ENCODE peak calls at places on chromosomes 2 and 18, in four cellular contexts. M is K562, B is H1, N is HepG2. R is an unnamed sample.

GRCh38 chr18:59127047-59127446 is 12.6 kb upstream of the SEC11C start:
- DNase-seq in M (no peak), B (no peak), N (no peak), R (no peak)

GRCh38 chr2:64348386-64349142 is 105.4 kb upstream of the LGALSL start:
- DNase-seq in M (no peak), B (no peak), N (no peak), R (no peak)

GRCh38 chr2:188678921-188679320 is 295.3 kb upstream of the COL3A1 start:
- DNase-seq in M (no peak), B (no peak), N (no peak), R (peak)

GRCh38 chr2:54949431-54949830 is 100.8 kb downstream of the RTN4 start:
- DNase-seq in M (no peak), B (no peak), N (no peak), R (no peak)

GRCh38 chr2:237092920-237093781 is 7.5 kb downstream of the COPS8 start:
- DNase-seq in M (no peak), B (no peak), N (no peak), R (peak)

GRCh38 chr2:73081181-73081671 is 9.7 kb upstream of the SFXN5 start:
- DNase-seq in M (peak), B (no peak), N (no peak), R (no peak)

GRCh38 chr18:25298853-25299274 is 53.1 kb downstream of the ZNF521 start:
- DNase-seq in M (peak), B (no peak), N (no peak), R (no peak)

GRCh38 chr2:132547089-132547687 is 122.8 kb downstream of the LYPD1 start:
- DNase-seq in M (peak), B (peak), N (peak), R (peak)

GRCh38 chr2:25993049-25993448 is 10.8 kb upstream of the KIF3C start:
- DNase-seq in M (no peak), B (no peak), N (no peak), R (no peak)

GRCh38 chr2:174153757-174154680 is 94.3 kb downstream of the OLA1 start:
- DNase-seq in M (no peak), B (no peak), N (no peak), R (no peak)

GRCh38 chr2:184730288-184730687 is 132.0 kb downstream of the ZNF804A start:
- DNase-seq in M (no peak), B (no peak), N (no peak), R (no peak)

GRCh38 chr2:2107140-2107539 is 223.9 kb downstream of the MYT1L start:
- DNase-seq in M (no peak), B (no peak), N (no peak), R (no peak)

GRCh38 chr2:58194451-58194850 is 46.7 kb downstream of the FANCL start:
- DNase-seq in M (no peak), B (no peak), N (no peak), R (no peak)

GRCh38 chr2:220240640-220241039 is 613.2 kb downstream of the SLC4A3 start:
- DNase-seq in M (no peak), B (no peak), N (no peak), R (no peak)

GRCh38 chr18:10010611-10011015 is 96.8 kb downstream of the VAPA start:
- DNase-seq in M (no peak), B (no peak), N (no peak), R (peak)

GRCh38 chr2:46813046-46813445 is 102.6 kb downstream of the MCFD2 start:
- DNase-seq in M (no peak), B (no peak), N (no peak), R (no peak)

GRCh38 chr2:70498528-70498927 is 55.1 kb downstream of the TGFA start:
- DNase-seq in M (no peak), B (no peak), N (no peak), R (no peak)

GRCh38 chr2:48343571-48344440 is 186.1 kb upstream of the STON1 start:
- DNase-seq in M (no peak), B (no peak), N (peak), R (peak)

GRCh38 chr2:239102266-239102665 is 254.4 kb downstream of the TWIST2 start:
- DNase-seq in M (no peak), B (no peak), N (no peak), R (no peak)

GRCh38 chr18:55790296-55790695 is 202.3 kb upstream of the TCF4 start:
- DNase-seq in M (no peak), B (no peak), N (no peak), R (peak)

GRCh38 chr18:6370886-6371635 is 43.6 kb downstream of the L3MBTL4 start:
- DNase-seq in M (no peak), B (no peak), N (peak), R (no peak)

GRCh38 chr2:137644689-137645088 is 319.6 kb upstream of the HNMT start:
- DNase-seq in M (no peak), B (no peak), N (no peak), R (no peak)

GRCh38 chr2:229725716-229726346 is 11.5 kb upstream of the DNER start:
- DNase-seq in M (no peak), B (no peak), N (no peak), R (peak)

GRCh38 chr18:13273800-13274199 is 55.2 kb downstream of the LDLRAD4 start:
- DNase-seq in M (no peak), B (no peak), N (no peak), R (no peak)

GRCh38 chr18:26821181-26821580 is 44.3 kb downstream of the AQP4 start:
- DNase-seq in M (no peak), B (no peak), N (peak), R (no peak)

GRCh38 chr2:177328056-177328455 is 63.5 kb upstream of the NFE2L2 start:
- DNase-seq in M (no peak), B (no peak), N (no peak), R (no peak)

GRCh38 chr18:11309172-11309571 is 159.8 kb upstream of the PIEZO2 start:
- DNase-seq in M (no peak), B (no peak), N (peak), R (peak)

GRCh38 chr2:222105046-222105445 is 193.8 kb downstream of the PAX3 start:
- DNase-seq in M (no peak), B (no peak), N (no peak), R (no peak)

GRCh38 chr2:165621086-165621560 is 151.6 kb downstream of the CSRNP3 start:
- DNase-seq in M (no peak), B (no peak), N (no peak), R (no peak)

GRCh38 chr2:191835539-191836350 is 11.1 kb downstream of the CAVIN2 start:
- DNase-seq in M (peak), B (no peak), N (no peak), R (no peak)

GRCh38 chr2:47299555-47299954 is 103.4 kb upstream of the MSH2 start:
- DNase-seq in M (no peak), B (no peak), N (no peak), R (peak)

GRCh38 chr2:238155051-238155760 is 3.6 kb upstream of the ERFE start:
- DNase-seq in M (no peak), B (no peak), N (no peak), R (no peak)

GRCh38 chr2:35408320-35408719 is 947.3 kb upstream of the CRIM1 start:
- DNase-seq in M (no peak), B (no peak), N (no peak), R (no peak)

GRCh38 chr2:180622122-180622918 is 358.1 kb upstream of the UBE2E3 start:
- DNase-seq in M (no peak), B (no peak), N (no peak), R (no peak)

GRCh38 chr2:233248999-233249398 is 2.5 kb upstream of the ATG16L1 start:
- DNase-seq in M (no peak), B (no peak), N (no peak), R (no peak)

GRCh38 chr18:48796491-48797205 is 154.1 kb downstream of the SMAD7 start:
- DNase-seq in M (no peak), B (no peak), N (no peak), R (no peak)

DNA sequence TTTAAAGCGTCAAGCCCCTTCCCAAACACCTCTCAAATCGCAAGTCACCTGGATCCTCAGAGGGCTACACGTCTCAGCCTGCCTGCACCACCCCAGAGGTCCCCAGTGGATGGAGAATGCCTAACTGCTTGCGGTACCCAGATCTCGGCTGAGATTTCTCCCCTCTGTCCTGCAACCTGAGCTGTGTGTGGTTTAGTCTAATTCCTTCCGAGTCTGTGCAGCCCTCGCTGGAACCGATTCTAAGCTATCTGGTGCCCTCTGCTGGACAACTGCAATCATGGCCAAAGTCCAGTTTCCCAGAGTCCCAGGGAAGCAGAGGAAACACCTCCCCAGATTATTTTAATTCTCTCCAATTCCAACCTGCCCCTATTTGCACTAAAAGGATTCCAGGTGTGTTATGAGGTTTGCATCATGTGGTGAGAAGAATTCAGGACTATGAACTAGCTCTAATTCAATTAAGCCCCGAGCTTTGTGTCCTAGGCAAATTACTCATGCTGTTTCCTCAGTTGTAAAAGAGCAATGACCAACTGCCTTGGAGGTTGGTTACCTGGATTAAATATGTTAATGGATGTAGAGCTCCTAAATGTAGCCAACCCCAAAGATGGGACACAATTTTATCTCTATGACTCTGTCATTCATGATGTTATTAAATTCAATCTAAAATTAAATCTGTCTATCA is 276.1 kb upstream of the NCKAP5 start:
- DNase-seq in M (peak), B (peak), N (peak), R (peak)
- TF ChIP-seq PHF8 in M (no peak), B (no peak), N (no peak), R (no peak)

GRCh38 chr2:212337036-212337435 is 201.6 kb downstream of the ERBB4 start:
- DNase-seq in M (no peak), B (no peak), N (no peak), R (no peak)
- H3K4me3 ChIP-seq in M (no peak), B (no peak), N (no peak), R (no peak)

GRCh38 chr2:146193619-146194018 is 1651.2 kb upstream of the ACVR2A start:
- DNase-seq in M (no peak), B (no peak), N (no peak), R (no peak)
- TF ChIP-seq PHF8 in M (no peak), B (no peak), N (no peak), R (no peak)

GRCh38 chr2:9630750-9631483 is at the start of gene YWHAQ:
- DNase-seq in M (peak), B (peak), N (peak), R (peak)
- H3K4me3 ChIP-seq in M (peak), B (peak), N (peak), R (peak)

GRCh38 chr2:196125596-196125995 is 45.8 kb downstream of the STK17B start:
- DNase-seq in M (no peak), B (no peak), N (no peak), R (no peak)
- TF ChIP-seq PHF8 in M (no peak), B (no peak), N (no peak), R (no peak)

DNA sequence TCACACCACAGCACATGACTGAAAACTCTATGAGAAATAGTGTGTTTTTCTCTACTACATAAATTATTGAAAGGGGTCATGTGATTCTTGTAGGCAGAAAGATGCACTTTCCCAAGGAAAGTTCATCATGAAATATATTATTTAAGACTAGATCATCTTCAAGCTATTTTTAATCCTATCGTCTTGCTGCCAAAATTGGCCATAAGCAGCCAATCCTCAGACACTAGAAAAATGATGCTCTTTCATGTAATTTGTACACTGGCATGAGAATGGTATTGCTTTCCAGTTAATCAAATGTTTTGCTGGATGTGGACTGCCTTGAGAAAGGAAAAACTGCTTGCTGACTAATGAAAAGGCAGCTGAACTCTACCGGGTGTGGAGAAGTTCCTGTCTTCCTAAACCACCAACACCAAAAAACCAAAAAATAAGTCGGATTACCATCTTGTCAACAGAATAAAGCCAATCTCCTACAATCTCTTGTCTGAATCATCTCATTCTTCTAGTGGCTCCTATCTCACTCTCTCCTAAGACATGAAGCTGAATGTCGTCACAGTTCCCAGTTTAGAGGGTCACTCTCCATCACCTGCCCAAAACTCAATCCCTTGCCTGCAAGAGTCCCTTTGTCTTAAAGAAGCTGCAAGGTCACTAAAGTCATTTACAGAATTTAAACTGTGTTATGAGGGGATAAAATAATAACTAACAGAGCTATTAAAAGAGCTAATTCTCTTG is 5.3 kb downstream of the BCL2 start:
- DNase-seq in M (no peak), B (no peak), N (no peak), R (no peak)
- H3K4me3 ChIP-seq in M (no peak), B (no peak), N (no peak), R (no peak)

DNA sequence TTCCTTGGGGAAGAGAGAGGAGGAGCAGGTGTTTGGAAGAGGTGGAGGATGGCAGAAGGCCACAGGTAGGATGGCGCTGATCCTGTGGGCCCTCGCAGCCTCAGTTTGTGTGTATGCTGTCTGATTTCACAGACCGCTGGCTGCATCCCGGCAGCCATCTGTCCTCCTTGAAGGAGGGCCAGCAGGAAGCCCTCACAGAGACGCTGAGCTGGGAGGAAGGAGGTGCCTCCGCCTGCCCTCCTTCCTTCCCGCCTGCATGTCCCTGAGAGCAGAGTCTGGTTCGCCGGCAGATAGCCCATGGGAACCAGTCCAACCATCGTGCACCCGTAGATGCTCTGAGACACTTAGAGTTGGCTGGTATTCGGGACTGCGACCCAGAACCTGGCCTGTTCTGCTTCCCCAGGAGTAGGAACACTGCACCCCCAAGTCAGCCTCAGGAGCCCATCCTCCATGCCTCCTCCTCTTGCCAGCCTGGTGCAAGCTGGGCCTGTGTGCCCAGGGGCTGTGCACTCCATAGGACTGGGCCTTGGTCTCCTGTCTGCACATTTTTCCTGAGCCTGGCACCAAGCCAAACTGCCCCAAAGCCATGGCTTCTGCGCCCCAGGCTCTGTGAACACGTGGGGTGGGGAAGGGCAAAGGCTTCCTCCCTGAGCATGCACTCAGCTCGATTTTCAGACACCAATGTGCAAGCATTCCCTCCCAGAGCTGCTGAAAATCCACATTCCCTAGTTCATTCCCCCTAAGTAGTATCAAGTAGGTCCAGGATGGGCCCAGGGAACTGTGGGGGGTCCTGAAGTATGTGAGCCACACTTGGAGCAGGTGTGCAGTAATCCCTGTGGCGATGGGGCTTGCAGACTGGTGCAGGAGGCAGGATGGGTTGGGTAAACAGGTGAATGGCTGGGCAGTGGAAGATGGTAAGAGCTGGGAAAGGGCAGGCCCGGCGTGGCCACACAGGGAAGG is 115.6 kb downstream of the SEPTIN10 start:
- DNase-seq in M (no peak), B (no peak), N (no peak), R (no peak)
- TF ChIP-seq PHF8 in M (no peak), B (no peak), N (no peak), R (no peak)

GRCh38 chr2:148184967-148185366 is 164.1 kb downstream of the MBD5 start:
- DNase-seq in M (no peak), B (no peak), N (no peak), R (no peak)

GRCh38 chr2:148177559-148177958 is 156.7 kb downstream of the MBD5 start:
- DNase-seq in M (no peak), B (no peak), N (no peak), R (no peak)

GRCh38 chr2:148179724-148180123 is 158.8 kb downstream of the MBD5 start:
- DNase-seq in M (no peak), B (no peak), N (no peak), R (no peak)
- H3K4me3 ChIP-seq in M (no peak), B (no peak), N (no peak), R (no peak)

GRCh38 chr2:123211181-123211580 is 813.9 kb upstream of the CNTNAP5 start:
- DNase-seq in M (no peak), B (no peak), N (no peak), R (no peak)
- TF ChIP-seq PHF8 in M (no peak), B (no peak), N (no peak), R (no peak)

R was measured in A549.